ENCODE peak calls at places on chromosomes 16 and 17, in eight cellular contexts. One of them, this sample, is unnamed.

GRCh38 chr17:49646391-49647255 is 31.3 kb downstream of the SPOP start:
- DNase-seq in cardiac fibroblast: peak
- DNase-seq in lung: peak
- DNase-seq in nephron progenitor cell: no peak
- DNase-seq in natural killer cell: no peak
- DNase-seq in heart left ventricle: no peak
- DNase-seq in ascending aorta: peak
- DNase-seq in HFF-Myc: peak
- DNase-seq in this sample: no peak

GRCh38 chr17:78665952-78666920 is 89.0 kb upstream of the DNAH17 start:
- DNase-seq in cardiac fibroblast: no peak
- DNase-seq in lung: no peak
- DNase-seq in nephron progenitor cell: no peak
- DNase-seq in natural killer cell: peak
- DNase-seq in heart left ventricle: peak
- DNase-seq in ascending aorta: no peak
- DNase-seq in HFF-Myc: no peak
- DNase-seq in this sample: no peak

GRCh38 chr16:29876578-29877249 is 13.7 kb upstream of the CDIPT start:
- DNase-seq in cardiac fibroblast: no peak
- DNase-seq in lung: no peak
- DNase-seq in nephron progenitor cell: peak
- DNase-seq in natural killer cell: no peak
- DNase-seq in heart left ventricle: no peak
- DNase-seq in ascending aorta: no peak
- DNase-seq in HFF-Myc: no peak
- DNase-seq in this sample: no peak

GRCh38 chr16:28597692-28598261 is 927 bp upstream of the SULT1A2 start:
- DNase-seq in cardiac fibroblast: no peak
- DNase-seq in lung: peak
- DNase-seq in nephron progenitor cell: peak
- DNase-seq in natural killer cell: no peak
- DNase-seq in heart left ventricle: no peak
- DNase-seq in ascending aorta: no peak
- DNase-seq in HFF-Myc: no peak
- DNase-seq in this sample: no peak

GRCh38 chr16:998615-999014 is 17.0 kb downstream of the SOX8 start:
- DNase-seq in cardiac fibroblast: no peak
- DNase-seq in lung: no peak
- DNase-seq in nephron progenitor cell: no peak
- DNase-seq in natural killer cell: no peak
- DNase-seq in heart left ventricle: no peak
- DNase-seq in ascending aorta: no peak
- DNase-seq in HFF-Myc: no peak
- DNase-seq in this sample: no peak

GRCh38 chr16:51409001-51409675 is 258.1 kb upstream of the SALL1 start:
- DNase-seq in cardiac fibroblast: peak
- DNase-seq in lung: no peak
- DNase-seq in nephron progenitor cell: no peak
- DNase-seq in natural killer cell: no peak
- DNase-seq in heart left ventricle: no peak
- DNase-seq in ascending aorta: no peak
- DNase-seq in HFF-Myc: no peak
- DNase-seq in this sample: no peak

GRCh38 chr17:81514735-81515529 is 2.3 kb upstream of the ACTG1 start:
- DNase-seq in cardiac fibroblast: peak
- DNase-seq in lung: peak
- DNase-seq in nephron progenitor cell: peak
- DNase-seq in natural killer cell: peak
- DNase-seq in heart left ventricle: peak
- DNase-seq in ascending aorta: peak
- DNase-seq in HFF-Myc: peak
- DNase-seq in this sample: peak

GRCh38 chr17:73595068-73595865 is 49.0 kb downstream of the SDK2 start:
- DNase-seq in cardiac fibroblast: no peak
- DNase-seq in lung: peak
- DNase-seq in nephron progenitor cell: peak
- DNase-seq in natural killer cell: no peak
- DNase-seq in heart left ventricle: peak
- DNase-seq in ascending aorta: no peak
- DNase-seq in HFF-Myc: no peak
- DNase-seq in this sample: peak

GRCh38 chr16:89595330-89596060 is 17.9 kb upstream of the DPEP1 start:
- DNase-seq in cardiac fibroblast: no peak
- DNase-seq in lung: no peak
- DNase-seq in nephron progenitor cell: no peak
- DNase-seq in natural killer cell: no peak
- DNase-seq in heart left ventricle: no peak
- DNase-seq in ascending aorta: no peak
- DNase-seq in HFF-Myc: no peak
- DNase-seq in this sample: no peak

GRCh38 chr17:45246338-45246737 is 15.6 kb downstream of the SPATA32 start:
- DNase-seq in cardiac fibroblast: no peak
- DNase-seq in lung: no peak
- DNase-seq in nephron progenitor cell: no peak
- DNase-seq in natural killer cell: no peak
- DNase-seq in heart left ventricle: no peak
- DNase-seq in ascending aorta: no peak
- DNase-seq in HFF-Myc: no peak
- DNase-seq in this sample: no peak

GRCh38 chr17:49730787-49731441 is 23.1 kb upstream of the SLC35B1 start:
- DNase-seq in cardiac fibroblast: no peak
- DNase-seq in lung: no peak
- DNase-seq in nephron progenitor cell: no peak
- DNase-seq in natural killer cell: no peak
- DNase-seq in heart left ventricle: no peak
- DNase-seq in ascending aorta: no peak
- DNase-seq in HFF-Myc: no peak
- DNase-seq in this sample: no peak

DNA sequence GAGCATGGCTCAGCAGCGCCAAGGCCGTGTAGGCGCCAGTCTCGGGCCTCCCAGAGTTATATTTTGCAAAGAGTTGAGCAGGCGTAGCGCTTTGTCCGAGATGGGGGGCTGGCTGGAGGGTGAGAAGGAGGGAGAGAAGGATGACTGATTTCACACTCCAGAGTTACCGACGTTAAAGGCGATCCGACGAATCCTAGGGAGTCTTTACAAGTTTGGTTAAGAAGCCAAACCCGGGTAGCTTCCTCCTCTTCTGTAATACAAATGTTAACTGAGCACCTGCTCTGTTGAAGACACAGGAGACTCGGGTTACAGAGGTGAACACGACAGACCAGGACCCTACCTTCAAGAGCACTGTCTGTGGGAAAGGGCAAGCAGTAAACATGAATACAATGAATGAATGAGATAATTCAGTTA is 805 bp downstream of the POLR2A start:
- DNase-seq in cardiac fibroblast: no peak
- DNase-seq in lung: no peak
- DNase-seq in nephron progenitor cell: no peak
- DNase-seq in natural killer cell: no peak
- DNase-seq in heart left ventricle: no peak
- DNase-seq in ascending aorta: no peak
- DNase-seq in HFF-Myc: no peak
- DNase-seq in this sample: no peak
- TF ChIP-seq CTCF in cardiac fibroblast: no peak
- TF ChIP-seq CTCF in lung: no peak
- TF ChIP-seq CTCF in nephron progenitor cell: no peak
- TF ChIP-seq CTCF in natural killer cell: no peak
- TF ChIP-seq CTCF in heart left ventricle: no peak
- TF ChIP-seq CTCF in ascending aorta: peak
- TF ChIP-seq CTCF in HFF-Myc: no peak
- TF ChIP-seq CTCF in this sample: no peak

GRCh38 chr16:17375388-17376304 is 95.1 kb downstream of the XYLT1 start:
- DNase-seq in cardiac fibroblast: no peak
- DNase-seq in lung: no peak
- DNase-seq in nephron progenitor cell: no peak
- DNase-seq in natural killer cell: no peak
- DNase-seq in heart left ventricle: no peak
- DNase-seq in ascending aorta: no peak
- DNase-seq in HFF-Myc: no peak
- DNase-seq in this sample: peak
- TF ChIP-seq CTCF in cardiac fibroblast: no peak
- TF ChIP-seq CTCF in lung: no peak
- TF ChIP-seq CTCF in nephron progenitor cell: no peak
- TF ChIP-seq CTCF in natural killer cell: no peak
- TF ChIP-seq CTCF in heart left ventricle: no peak
- TF ChIP-seq CTCF in ascending aorta: no peak
- TF ChIP-seq CTCF in HFF-Myc: no peak
- TF ChIP-seq CTCF in this sample: no peak

DNA sequence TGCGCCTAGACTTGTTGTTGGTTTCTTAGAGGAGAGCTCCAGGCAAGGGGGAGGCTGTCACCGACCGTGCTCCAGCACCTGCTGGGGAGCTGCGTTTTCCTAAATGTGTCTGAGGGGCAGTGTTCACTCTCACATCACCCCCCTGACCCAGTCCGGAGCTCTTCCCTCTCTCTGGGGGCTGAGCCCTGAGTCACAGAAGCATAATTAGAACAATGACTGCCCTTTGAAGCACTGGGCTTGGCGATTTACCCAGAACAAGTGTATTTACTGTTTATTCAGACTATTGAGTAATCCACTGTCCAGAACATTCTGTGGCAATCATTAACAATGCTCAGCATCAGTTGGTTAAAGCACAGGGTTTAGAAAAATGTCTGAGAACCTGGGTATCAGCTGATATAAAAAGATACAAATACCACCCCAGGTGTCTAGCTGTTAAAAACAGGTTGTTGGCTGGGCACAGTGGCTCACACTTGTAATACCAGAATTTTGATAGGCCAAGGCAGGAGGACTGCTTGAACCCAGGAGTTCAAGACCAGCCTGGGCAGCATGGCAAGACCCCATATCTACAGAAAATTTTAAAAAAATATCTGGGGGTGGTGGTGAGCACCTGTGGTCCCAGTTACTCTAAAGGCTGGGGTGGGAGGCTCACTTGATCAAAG is 8.1 kb downstream of the CES4A start:
- DNase-seq in cardiac fibroblast: peak
- DNase-seq in lung: peak
- DNase-seq in nephron progenitor cell: no peak
- DNase-seq in natural killer cell: no peak
- DNase-seq in heart left ventricle: no peak
- DNase-seq in ascending aorta: peak
- DNase-seq in HFF-Myc: no peak
- DNase-seq in this sample: no peak
- TF ChIP-seq CTCF in cardiac fibroblast: no peak
- TF ChIP-seq CTCF in lung: no peak
- TF ChIP-seq CTCF in nephron progenitor cell: no peak
- TF ChIP-seq CTCF in natural killer cell: no peak
- TF ChIP-seq CTCF in heart left ventricle: no peak
- TF ChIP-seq CTCF in ascending aorta: no peak
- TF ChIP-seq CTCF in HFF-Myc: no peak
- TF ChIP-seq CTCF in this sample: no peak

GRCh38 chr17:18183334-18184142 is at the start of gene ALKBH5:
- DNase-seq in cardiac fibroblast: peak
- DNase-seq in lung: peak
- DNase-seq in nephron progenitor cell: peak
- DNase-seq in natural killer cell: peak
- DNase-seq in heart left ventricle: peak
- DNase-seq in ascending aorta: peak
- DNase-seq in HFF-Myc: peak
- DNase-seq in this sample: peak

GRCh38 chr17:18185832-18186231 is 2.2 kb downstream of the ALKBH5 start:
- DNase-seq in cardiac fibroblast: peak
- DNase-seq in lung: no peak
- DNase-seq in nephron progenitor cell: no peak
- DNase-seq in natural killer cell: no peak
- DNase-seq in heart left ventricle: no peak
- DNase-seq in ascending aorta: no peak
- DNase-seq in HFF-Myc: no peak
- DNase-seq in this sample: no peak

GRCh38 chr17:18185391-18185790 is 1.8 kb downstream of the ALKBH5 start:
- DNase-seq in cardiac fibroblast: peak
- DNase-seq in lung: no peak
- DNase-seq in nephron progenitor cell: no peak
- DNase-seq in natural killer cell: no peak
- DNase-seq in heart left ventricle: no peak
- DNase-seq in ascending aorta: no peak
- DNase-seq in HFF-Myc: no peak
- DNase-seq in this sample: no peak

GRCh38 chr17:18182978-18183333 is 672 bp upstream of the ALKBH5 start:
- DNase-seq in cardiac fibroblast: no peak
- DNase-seq in lung: peak
- DNase-seq in nephron progenitor cell: peak
- DNase-seq in natural killer cell: peak
- DNase-seq in heart left ventricle: peak
- DNase-seq in ascending aorta: peak
- DNase-seq in HFF-Myc: no peak
- DNase-seq in this sample: peak

DNA sequence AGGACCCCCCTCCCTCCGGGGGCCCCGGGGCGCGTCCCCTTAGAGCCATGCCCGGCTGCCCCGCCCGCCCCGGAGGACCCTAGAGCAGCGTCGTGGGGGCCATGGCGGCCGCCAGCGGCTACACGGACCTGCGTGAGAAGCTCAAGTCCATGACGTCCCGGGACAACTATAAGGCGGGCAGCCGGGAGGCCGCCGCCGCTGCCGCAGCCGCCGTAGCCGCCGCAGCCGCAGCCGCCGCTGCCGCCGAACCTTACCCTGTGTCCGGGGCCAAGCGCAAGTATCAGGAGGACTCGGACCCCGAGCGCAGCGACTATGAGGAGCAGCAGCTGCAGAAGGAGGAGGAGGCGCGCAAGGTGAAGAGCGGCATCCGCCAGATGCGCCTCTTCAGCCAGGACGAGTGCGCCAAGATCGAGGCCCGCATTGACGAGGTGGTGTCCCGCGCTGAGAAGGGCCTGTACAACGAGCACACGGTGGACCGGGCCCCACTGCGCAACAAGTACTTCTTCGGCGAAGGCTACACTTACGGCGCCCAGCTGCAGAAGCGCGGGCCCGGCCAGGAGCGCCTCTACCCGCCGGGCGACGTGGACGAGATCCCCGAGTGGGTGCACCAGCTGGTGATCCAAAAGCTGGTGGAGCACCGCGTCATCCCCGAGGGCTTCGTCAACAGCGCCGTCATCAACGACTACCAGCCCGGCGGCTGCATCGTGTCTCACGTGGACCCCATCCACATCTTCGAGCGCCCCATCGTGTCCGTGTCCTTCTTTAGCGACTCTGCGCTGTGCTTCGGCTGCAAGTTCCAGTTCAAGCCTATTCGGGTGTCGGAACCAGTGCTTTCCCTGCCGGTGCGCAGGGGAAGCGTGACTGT is 747 bp downstream of the ALKBH5 start:
- DNase-seq in cardiac fibroblast: peak
- DNase-seq in lung: peak
- DNase-seq in nephron progenitor cell: peak
- DNase-seq in natural killer cell: peak
- DNase-seq in heart left ventricle: peak
- DNase-seq in ascending aorta: peak
- DNase-seq in HFF-Myc: no peak
- DNase-seq in this sample: peak
- TF ChIP-seq CTCF in cardiac fibroblast: no peak
- TF ChIP-seq CTCF in lung: no peak
- TF ChIP-seq CTCF in nephron progenitor cell: no peak
- TF ChIP-seq CTCF in natural killer cell: no peak
- TF ChIP-seq CTCF in heart left ventricle: no peak
- TF ChIP-seq CTCF in ascending aorta: no peak
- TF ChIP-seq CTCF in HFF-Myc: no peak
- TF ChIP-seq CTCF in this sample: no peak

This sample was measured in mesothelial cell of epicardium.